ENCODE peak calls at places on chromosomes 2 and 18, in eight cellular contexts. R, W, I, X, K, E, L and Z are unnamed samples.

GRCh38 chr2:220334210-220334609 is 706.8 kb downstream of the SLC4A3 start:
- DNase-seq in R (no peak), W (no peak), I (no peak), X (no peak), K (no peak), E (no peak), L (no peak), Z (no peak)

GRCh38 chr2:56130463-56131070 is 53.2 kb upstream of the CCDC85A start:
- DNase-seq in I (no peak), X (peak; percentile 16), E (no peak), R (no peak), L (no peak), K (peak; percentile 43), W (no peak), Z (peak; percentile 27)

GRCh38 chr2:23381084-23381483 is 3.9 kb upstream of the KLHL29 start:
- DNase-seq in K (no peak), E (no peak), X (no peak), L (no peak), W (peak; percentile 30), I (no peak), R (peak; percentile 43), Z (peak; percentile 97)

GRCh38 chr2:72990695-72991438 is 73.5 kb downstream of the EMX1 start:
- DNase-seq in E (no peak), W (no peak), I (peak; percentile 54), R (peak; percentile 4), X (no peak), L (peak; percentile 37), K (no peak), Z (no peak)

GRCh38 chr2:241798081-241798630 is 10.8 kb upstream of the NEU4 start:
- DNase-seq in I (peak; percentile 61), R (peak; percentile 60), K (peak; percentile 22), W (no peak), L (peak; percentile 69), E (no peak), X (peak; percentile 47), Z (no peak)

GRCh38 chr18:58887613-58887963 is 22.9 kb downstream of the ZNF532 start:
- DNase-seq in L (peak; percentile 88), E (no peak), I (peak; percentile 80), K (no peak), X (no peak), W (no peak), R (peak; percentile 67), Z (no peak)

GRCh38 chr18:35635171-35635570 is 53.6 kb downstream of the GALNT1 start:
- DNase-seq in K (no peak), I (no peak), E (no peak), L (no peak), X (peak; percentile 37), R (no peak), W (no peak), Z (no peak)

GRCh38 chr2:42809876-42810125 is 17.4 kb upstream of the HAAO start:
- DNase-seq in I (peak; percentile 95), K (peak; percentile 91), X (peak; percentile 97), E (peak; percentile 21), L (peak; percentile 96), R (peak; percentile 86), W (peak; percentile 78), Z (no peak)

GRCh38 chr2:160555420-160555819 is 61.8 kb upstream of the RBMS1 start:
- DNase-seq in L (no peak), I (no peak), E (no peak), K (no peak), X (no peak), R (no peak), W (no peak), Z (no peak)

GRCh38 chr2:74864728-74865722 is 31.1 kb downstream of the HK2 start:
- DNase-seq in W (no peak), K (peak; percentile 43), X (peak; percentile 46), L (no peak), I (no peak), R (no peak), E (no peak), Z (no peak)
- TF ChIP-seq CTCF in W (no peak), K (no peak), X (no peak), L (no peak), I (no peak), R (no peak), E (peak; percentile 48), Z (no peak)

GRCh38 chr18:55362303-55362702 is 225.7 kb downstream of the TCF4 start:
- DNase-seq in W (no peak), I (no peak), K (no peak), E (no peak), R (no peak), L (no peak), X (no peak), Z (no peak)
- TF ChIP-seq POLR2AphosphoS5 in W (no peak), I (no peak), K (no peak), E (no peak), R (no peak), L (no peak), X (no peak), Z (no peak)

GRCh38 chr18:23102498-23103260 is 32.6 kb upstream of the CABLES1 start:
- DNase-seq in R (no peak), K (no peak), W (no peak), I (no peak), X (no peak), L (peak; percentile 28), E (no peak), Z (no peak)
- H3K27ac ChIP-seq in R (peak overlapping the region; percentile 70), K (no peak overlapping the region), W (no peak overlapping the region), I (no peak overlapping the region), X (no peak overlapping the region), L (no peak overlapping the region), E (no peak overlapping the region), Z (peak overlapping the region; percentile 77)

GRCh38 chr18:79523221-79523737 is 127.5 kb downstream of the NFATC1 start:
- DNase-seq in K (no peak), L (peak; percentile 71), I (no peak), W (no peak), E (no peak), R (no peak), X (no peak), Z (no peak)
- TF ChIP-seq CTCF in K (no peak), L (no peak), I (no peak), W (no peak), E (no peak), R (no peak), X (no peak), Z (no peak)

DNA sequence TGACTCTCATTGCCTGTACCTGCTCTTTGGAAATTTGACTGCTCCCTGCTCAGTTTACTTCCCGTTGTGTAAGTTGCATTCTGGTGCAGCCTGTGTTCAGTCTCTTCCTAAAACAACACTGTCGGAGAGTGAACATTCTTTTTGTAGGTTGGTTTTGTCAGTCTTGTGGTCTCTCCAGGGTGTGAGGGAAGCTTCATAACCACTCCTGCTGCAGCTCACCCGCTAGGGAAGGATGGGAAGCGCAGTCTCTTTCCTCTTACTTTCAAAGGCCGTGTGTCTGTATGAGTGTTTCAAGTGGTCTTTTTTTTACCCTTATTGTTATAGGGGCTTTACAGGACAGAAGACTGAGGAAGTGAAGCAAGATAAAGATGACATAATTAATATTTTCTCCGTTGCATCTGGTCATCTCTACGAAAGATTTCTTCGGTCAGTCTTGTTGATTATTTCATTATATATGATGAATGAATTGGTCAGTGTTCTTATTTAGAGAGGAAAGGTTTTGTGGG is 87.2 kb downstream of the UGGT1 start:
- DNase-seq in E (no peak), W (no peak), I (no peak), K (no peak), L (no peak), R (no peak), X (no peak), Z (no peak)
- TF ChIP-seq POLR2AphosphoS5 in E (no peak), W (no peak), I (no peak), K (no peak), L (no peak), R (no peak), X (no peak), Z (no peak)

GRCh38 chr2:66575625-66576371 is 140.9 kb downstream of the MEIS1 start:
- DNase-seq in L (peak; percentile 76), W (no peak), I (peak; percentile 89), E (no peak), K (peak; percentile 49), X (peak; percentile 69), R (no peak), Z (no peak)

GRCh38 chr2:66574701-66575624 is 140.0 kb downstream of the MEIS1 start:
- DNase-seq in I (peak; percentile 92), X (peak; percentile 91), R (peak; percentile 44), W (peak; percentile 63), E (no peak), L (no peak), K (peak; percentile 50), Z (no peak)

GRCh38 chr2:66571873-66572272 is 136.9 kb downstream of the MEIS1 start:
- DNase-seq in E (no peak), X (no peak), L (no peak), W (no peak), I (no peak), K (no peak), R (no peak), Z (no peak)

GRCh38 chr2:66573412-66573811 is 138.5 kb downstream of the MEIS1 start:
- DNase-seq in E (no peak), X (no peak), R (no peak), L (no peak), K (no peak), I (no peak), W (no peak), Z (no peak)

GRCh38 chr2:66573866-66574265 is 138.9 kb downstream of the MEIS1 start:
- DNase-seq in I (no peak), W (no peak), L (no peak), K (no peak), R (no peak), E (no peak), X (no peak), Z (no peak)
- H3K27ac ChIP-seq in I (peak overlapping the region; percentile 95), W (peak overlapping the region; percentile 11), L (no peak overlapping the region), K (no peak overlapping the region), R (peak overlapping the region; percentile 87), E (no peak overlapping the region), X (peak overlapping the region; percentile 56), Z (no peak overlapping the region)